ENCODE peak calls at places on chromosome 10, in four cellular contexts. One of them, this sample, is unnamed.

GRCh38 chr10:78804356-78805032 is 264.3 kb upstream of the ZMIZ1 start:
- DNase-seq in H7: no peak
- DNase-seq in stimulated activated CD8-positive, alpha-beta memory T cell treated with anti-CD3 and anti-CD28 coated beads, Interleukin-2, amount 100 ng/mL, for 48 hours: no peak
- DNase-seq in epithelial cell of proximal tubule: no peak
- DNase-seq in this sample: no peak

GRCh38 chr10:125316436-125316835 is 156.1 kb upstream of the CTBP2 start:
- DNase-seq in H7: no peak
- DNase-seq in stimulated activated CD8-positive, alpha-beta memory T cell treated with anti-CD3 and anti-CD28 coated beads, Interleukin-2, amount 100 ng/mL, for 48 hours: no peak
- DNase-seq in epithelial cell of proximal tubule: no peak
- DNase-seq in this sample: no peak

GRCh38 chr10:87860156-87860795 is 3.1 kb downstream of the KLLN start:
- DNase-seq in H7: peak
- DNase-seq in stimulated activated CD8-positive, alpha-beta memory T cell treated with anti-CD3 and anti-CD28 coated beads, Interleukin-2, amount 100 ng/mL, for 48 hours: no peak
- DNase-seq in epithelial cell of proximal tubule: no peak
- DNase-seq in this sample: peak

GRCh38 chr10:22550732-22551131 is 163.6 kb downstream of the PIP4K2A start:
- DNase-seq in H7: peak
- DNase-seq in stimulated activated CD8-positive, alpha-beta memory T cell treated with anti-CD3 and anti-CD28 coated beads, Interleukin-2, amount 100 ng/mL, for 48 hours: peak
- DNase-seq in epithelial cell of proximal tubule: no peak
- DNase-seq in this sample: no peak

GRCh38 chr10:3469639-3470020 is 297.0 kb upstream of the PITRM1 start:
- DNase-seq in H7: no peak
- DNase-seq in stimulated activated CD8-positive, alpha-beta memory T cell treated with anti-CD3 and anti-CD28 coated beads, Interleukin-2, amount 100 ng/mL, for 48 hours: no peak
- DNase-seq in epithelial cell of proximal tubule: no peak
- DNase-seq in this sample: no peak

GRCh38 chr10:102376901-102377300 is 18.6 kb upstream of the NFKB2 start:
- DNase-seq in H7: no peak
- DNase-seq in stimulated activated CD8-positive, alpha-beta memory T cell treated with anti-CD3 and anti-CD28 coated beads, Interleukin-2, amount 100 ng/mL, for 48 hours: no peak
- DNase-seq in epithelial cell of proximal tubule: no peak
- DNase-seq in this sample: no peak

GRCh38 chr10:111933937-111934336 is 249.6 kb downstream of the GPAM start:
- DNase-seq in H7: peak
- DNase-seq in stimulated activated CD8-positive, alpha-beta memory T cell treated with anti-CD3 and anti-CD28 coated beads, Interleukin-2, amount 100 ng/mL, for 48 hours: no peak
- DNase-seq in epithelial cell of proximal tubule: no peak
- DNase-seq in this sample: no peak

GRCh38 chr10:58436071-58436470 is 50.9 kb downstream of the TFAM start:
- DNase-seq in H7: no peak
- DNase-seq in stimulated activated CD8-positive, alpha-beta memory T cell treated with anti-CD3 and anti-CD28 coated beads, Interleukin-2, amount 100 ng/mL, for 48 hours: no peak
- DNase-seq in epithelial cell of proximal tubule: peak
- DNase-seq in this sample: no peak

GRCh38 chr10:36393800-36394199 is 731.6 kb upstream of the ANKRD30A start:
- DNase-seq in H7: no peak
- DNase-seq in stimulated activated CD8-positive, alpha-beta memory T cell treated with anti-CD3 and anti-CD28 coated beads, Interleukin-2, amount 100 ng/mL, for 48 hours: no peak
- DNase-seq in epithelial cell of proximal tubule: no peak
- DNase-seq in this sample: no peak

GRCh38 chr10:100186253-100186780 is 488 bp upstream of the ERLIN1 start:
- DNase-seq in H7: peak
- DNase-seq in stimulated activated CD8-positive, alpha-beta memory T cell treated with anti-CD3 and anti-CD28 coated beads, Interleukin-2, amount 100 ng/mL, for 48 hours: no peak
- DNase-seq in epithelial cell of proximal tubule: no peak
- DNase-seq in this sample: no peak

GRCh38 chr10:100007239-100008141 is 2.3 kb downstream of the DNMBP start:
- DNase-seq in H7: no peak
- DNase-seq in stimulated activated CD8-positive, alpha-beta memory T cell treated with anti-CD3 and anti-CD28 coated beads, Interleukin-2, amount 100 ng/mL, for 48 hours: no peak
- DNase-seq in epithelial cell of proximal tubule: no peak
- DNase-seq in this sample: no peak

GRCh38 chr10:106147050-106147449 is 1017.5 kb downstream of the SORCS1 start:
- DNase-seq in H7: no peak
- DNase-seq in stimulated activated CD8-positive, alpha-beta memory T cell treated with anti-CD3 and anti-CD28 coated beads, Interleukin-2, amount 100 ng/mL, for 48 hours: no peak
- DNase-seq in epithelial cell of proximal tubule: no peak
- DNase-seq in this sample: no peak

GRCh38 chr10:99532687-99533495 is at the start of gene NKX2-3:
- DNase-seq in H7: peak
- DNase-seq in stimulated activated CD8-positive, alpha-beta memory T cell treated with anti-CD3 and anti-CD28 coated beads, Interleukin-2, amount 100 ng/mL, for 48 hours: peak
- DNase-seq in epithelial cell of proximal tubule: no peak
- DNase-seq in this sample: peak

GRCh38 chr10:86225098-86225782 is 141.4 kb downstream of the GRID1 start:
- DNase-seq in H7: no peak
- DNase-seq in stimulated activated CD8-positive, alpha-beta memory T cell treated with anti-CD3 and anti-CD28 coated beads, Interleukin-2, amount 100 ng/mL, for 48 hours: no peak
- DNase-seq in epithelial cell of proximal tubule: peak
- DNase-seq in this sample: no peak

GRCh38 chr10:79005126-79005820 is 63.5 kb upstream of the ZMIZ1 start:
- DNase-seq in H7: no peak
- DNase-seq in stimulated activated CD8-positive, alpha-beta memory T cell treated with anti-CD3 and anti-CD28 coated beads, Interleukin-2, amount 100 ng/mL, for 48 hours: no peak
- DNase-seq in epithelial cell of proximal tubule: no peak
- DNase-seq in this sample: no peak

GRCh38 chr10:1057106-1057657 is 997 bp downstream of the WDR37 start:
- DNase-seq in H7: peak
- DNase-seq in stimulated activated CD8-positive, alpha-beta memory T cell treated with anti-CD3 and anti-CD28 coated beads, Interleukin-2, amount 100 ng/mL, for 48 hours: no peak
- DNase-seq in epithelial cell of proximal tubule: no peak
- DNase-seq in this sample: no peak

GRCh38 chr10:72567421-72567820 is 58.5 kb downstream of the MICU1 start:
- DNase-seq in H7: no peak
- DNase-seq in stimulated activated CD8-positive, alpha-beta memory T cell treated with anti-CD3 and anti-CD28 coated beads, Interleukin-2, amount 100 ng/mL, for 48 hours: no peak
- DNase-seq in epithelial cell of proximal tubule: peak
- DNase-seq in this sample: no peak

GRCh38 chr10:110912374-110912773 is 6.6 kb downstream of the BBIP1 start:
- DNase-seq in H7: no peak
- DNase-seq in stimulated activated CD8-positive, alpha-beta memory T cell treated with anti-CD3 and anti-CD28 coated beads, Interleukin-2, amount 100 ng/mL, for 48 hours: no peak
- DNase-seq in epithelial cell of proximal tubule: no peak
- DNase-seq in this sample: no peak

GRCh38 chr10:96658844-96659243 is 61.5 kb downstream of the PIK3AP1 start:
- DNase-seq in H7: no peak
- DNase-seq in stimulated activated CD8-positive, alpha-beta memory T cell treated with anti-CD3 and anti-CD28 coated beads, Interleukin-2, amount 100 ng/mL, for 48 hours: no peak
- DNase-seq in epithelial cell of proximal tubule: no peak
- DNase-seq in this sample: no peak

GRCh38 chr10:26475448-26475847 is 37.3 kb downstream of the APBB1IP start:
- DNase-seq in H7: no peak
- DNase-seq in stimulated activated CD8-positive, alpha-beta memory T cell treated with anti-CD3 and anti-CD28 coated beads, Interleukin-2, amount 100 ng/mL, for 48 hours: no peak
- DNase-seq in epithelial cell of proximal tubule: no peak
- DNase-seq in this sample: no peak

GRCh38 chr10:52261362-52261761 is 52.7 kb upstream of the DKK1 start:
- DNase-seq in H7: no peak
- DNase-seq in stimulated activated CD8-positive, alpha-beta memory T cell treated with anti-CD3 and anti-CD28 coated beads, Interleukin-2, amount 100 ng/mL, for 48 hours: no peak
- DNase-seq in epithelial cell of proximal tubule: no peak
- DNase-seq in this sample: no peak

GRCh38 chr10:131928248-131929095 is 27.7 kb downstream of the PPP2R2D start:
- DNase-seq in H7: no peak
- DNase-seq in stimulated activated CD8-positive, alpha-beta memory T cell treated with anti-CD3 and anti-CD28 coated beads, Interleukin-2, amount 100 ng/mL, for 48 hours: peak
- DNase-seq in epithelial cell of proximal tubule: no peak
- DNase-seq in this sample: no peak

GRCh38 chr10:114437456-114438292 is 33.4 kb upstream of the AFAP1L2 start:
- DNase-seq in H7: peak
- DNase-seq in stimulated activated CD8-positive, alpha-beta memory T cell treated with anti-CD3 and anti-CD28 coated beads, Interleukin-2, amount 100 ng/mL, for 48 hours: no peak
- DNase-seq in epithelial cell of proximal tubule: no peak
- DNase-seq in this sample: no peak

GRCh38 chr10:47196691-47197090 is 103.3 kb upstream of the GDF10 start:
- DNase-seq in H7: no peak
- DNase-seq in stimulated activated CD8-positive, alpha-beta memory T cell treated with anti-CD3 and anti-CD28 coated beads, Interleukin-2, amount 100 ng/mL, for 48 hours: no peak
- DNase-seq in epithelial cell of proximal tubule: no peak
- DNase-seq in this sample: no peak

GRCh38 chr10:124690971-124691370 is 53.2 kb downstream of the FAM53B start:
- DNase-seq in H7: no peak
- DNase-seq in stimulated activated CD8-positive, alpha-beta memory T cell treated with anti-CD3 and anti-CD28 coated beads, Interleukin-2, amount 100 ng/mL, for 48 hours: no peak
- DNase-seq in epithelial cell of proximal tubule: no peak
- DNase-seq in this sample: no peak

GRCh38 chr10:110893559-110894179 is 21.9 kb downstream of the PDCD4 start:
- DNase-seq in H7: peak
- DNase-seq in stimulated activated CD8-positive, alpha-beta memory T cell treated with anti-CD3 and anti-CD28 coated beads, Interleukin-2, amount 100 ng/mL, for 48 hours: no peak
- DNase-seq in epithelial cell of proximal tubule: no peak
- DNase-seq in this sample: no peak

This sample was measured in pulmonary artery endothelial cell.